ENCODE peak calls at places on chromosomes 12 and 14, in seven cellular contexts. One of them, this sample, is unnamed.

GRCh38 chr14:96088911-96089310 is 49.7 kb downstream of the C14orf132 start:
- DNase-seq in HS-5: no peak
- DNase-seq in kidney: no peak
- DNase-seq in T-helper 9 cell: no peak
- DNase-seq in activated T-helper 9 cell treated with anti-CD3 and anti-CD28 coated beads, Interleukin-2, amount 50 U/mL, for 16 hours: no peak
- DNase-seq in nephron progenitor cell: no peak
- DNase-seq in NCI-H187: no peak
- DNase-seq in this sample: peak; percentile 34

GRCh38 chr14:75323571-75323970 is 44.9 kb downstream of the FOS start:
- DNase-seq in HS-5: peak; percentile 25
- DNase-seq in kidney: no peak
- DNase-seq in T-helper 9 cell: no peak
- DNase-seq in activated T-helper 9 cell treated with anti-CD3 and anti-CD28 coated beads, Interleukin-2, amount 50 U/mL, for 16 hours: no peak
- DNase-seq in nephron progenitor cell: no peak
- DNase-seq in NCI-H187: no peak
- DNase-seq in this sample: no peak

GRCh38 chr14:28571636-28572035 is 195.0 kb upstream of the FOXG1 start:
- DNase-seq in HS-5: no peak
- DNase-seq in kidney: no peak
- DNase-seq in T-helper 9 cell: no peak
- DNase-seq in activated T-helper 9 cell treated with anti-CD3 and anti-CD28 coated beads, Interleukin-2, amount 50 U/mL, for 16 hours: no peak
- DNase-seq in nephron progenitor cell: no peak
- DNase-seq in NCI-H187: no peak
- DNase-seq in this sample: no peak

GRCh38 chr14:85752179-85752578 is 222.2 kb downstream of the FLRT2 start:
- DNase-seq in HS-5: no peak
- DNase-seq in kidney: no peak
- DNase-seq in T-helper 9 cell: no peak
- DNase-seq in activated T-helper 9 cell treated with anti-CD3 and anti-CD28 coated beads, Interleukin-2, amount 50 U/mL, for 16 hours: no peak
- DNase-seq in nephron progenitor cell: no peak
- DNase-seq in NCI-H187: no peak
- DNase-seq in this sample: no peak

GRCh38 chr14:95818581-95818980 is 58.1 kb upstream of the TUNAR start:
- DNase-seq in HS-5: no peak
- DNase-seq in kidney: no peak
- DNase-seq in T-helper 9 cell: no peak
- DNase-seq in activated T-helper 9 cell treated with anti-CD3 and anti-CD28 coated beads, Interleukin-2, amount 50 U/mL, for 16 hours: no peak
- DNase-seq in nephron progenitor cell: no peak
- DNase-seq in NCI-H187: no peak
- DNase-seq in this sample: no peak

GRCh38 chr12:79834712-79835376 is 100.1 kb downstream of the PPP1R12A start:
- DNase-seq in HS-5: no peak
- DNase-seq in kidney: no peak
- DNase-seq in T-helper 9 cell: no peak
- DNase-seq in activated T-helper 9 cell treated with anti-CD3 and anti-CD28 coated beads, Interleukin-2, amount 50 U/mL, for 16 hours: no peak
- DNase-seq in nephron progenitor cell: peak; percentile 3
- DNase-seq in NCI-H187: peak; percentile 6
- DNase-seq in this sample: no peak

GRCh38 chr14:103260629-103261124 is 73.4 kb upstream of the EIF5 start:
- DNase-seq in HS-5: peak; percentile 18
- DNase-seq in kidney: peak; percentile 82
- DNase-seq in T-helper 9 cell: no peak
- DNase-seq in activated T-helper 9 cell treated with anti-CD3 and anti-CD28 coated beads, Interleukin-2, amount 50 U/mL, for 16 hours: no peak
- DNase-seq in nephron progenitor cell: no peak
- DNase-seq in NCI-H187: no peak
- DNase-seq in this sample: no peak

GRCh38 chr14:60343571-60344071 is 94.6 kb downstream of the PPM1A start:
- DNase-seq in HS-5: no peak
- DNase-seq in kidney: no peak
- DNase-seq in T-helper 9 cell: no peak
- DNase-seq in activated T-helper 9 cell treated with anti-CD3 and anti-CD28 coated beads, Interleukin-2, amount 50 U/mL, for 16 hours: no peak
- DNase-seq in nephron progenitor cell: no peak
- DNase-seq in NCI-H187: no peak
- DNase-seq in this sample: no peak

GRCh38 chr14:67623114-67623513 is 3.4 kb downstream of the ARG2 start:
- DNase-seq in HS-5: no peak
- DNase-seq in kidney: no peak
- DNase-seq in T-helper 9 cell: no peak
- DNase-seq in activated T-helper 9 cell treated with anti-CD3 and anti-CD28 coated beads, Interleukin-2, amount 50 U/mL, for 16 hours: no peak
- DNase-seq in nephron progenitor cell: no peak
- DNase-seq in NCI-H187: no peak
- DNase-seq in this sample: no peak

GRCh38 chr12:68962855-68963455 is 30.0 kb upstream of the CPM start:
- DNase-seq in HS-5: no peak
- DNase-seq in kidney: no peak
- DNase-seq in T-helper 9 cell: no peak
- DNase-seq in activated T-helper 9 cell treated with anti-CD3 and anti-CD28 coated beads, Interleukin-2, amount 50 U/mL, for 16 hours: no peak
- DNase-seq in nephron progenitor cell: no peak
- DNase-seq in NCI-H187: no peak
- DNase-seq in this sample: no peak

GRCh38 chr14:73602994-73603393 is 9.3 kb upstream of the ACOT6 start:
- DNase-seq in HS-5: no peak
- DNase-seq in kidney: no peak
- DNase-seq in T-helper 9 cell: no peak
- DNase-seq in activated T-helper 9 cell treated with anti-CD3 and anti-CD28 coated beads, Interleukin-2, amount 50 U/mL, for 16 hours: no peak
- DNase-seq in nephron progenitor cell: no peak
- DNase-seq in NCI-H187: no peak
- DNase-seq in this sample: no peak

GRCh38 chr12:26317942-26318565 is 122.7 kb downstream of the SSPN start:
- DNase-seq in HS-5: peak; percentile 56
- DNase-seq in kidney: no peak
- DNase-seq in T-helper 9 cell: no peak
- DNase-seq in activated T-helper 9 cell treated with anti-CD3 and anti-CD28 coated beads, Interleukin-2, amount 50 U/mL, for 16 hours: no peak
- DNase-seq in nephron progenitor cell: no peak
- DNase-seq in NCI-H187: no peak
- DNase-seq in this sample: no peak

GRCh38 chr12:45893240-45893639 is 97.1 kb downstream of the SCAF11 start:
- DNase-seq in HS-5: no peak
- DNase-seq in kidney: no peak
- DNase-seq in T-helper 9 cell: no peak
- DNase-seq in activated T-helper 9 cell treated with anti-CD3 and anti-CD28 coated beads, Interleukin-2, amount 50 U/mL, for 16 hours: no peak
- DNase-seq in nephron progenitor cell: no peak
- DNase-seq in NCI-H187: no peak
- DNase-seq in this sample: no peak

GRCh38 chr12:50458606-50459005 is 46.2 kb upstream of the DIP2B start:
- DNase-seq in HS-5: peak; percentile 42
- DNase-seq in kidney: no peak
- DNase-seq in T-helper 9 cell: no peak
- DNase-seq in activated T-helper 9 cell treated with anti-CD3 and anti-CD28 coated beads, Interleukin-2, amount 50 U/mL, for 16 hours: no peak
- DNase-seq in nephron progenitor cell: no peak
- DNase-seq in NCI-H187: no peak
- DNase-seq in this sample: no peak

GRCh38 chr12:72288436-72288835 is 16.3 kb downstream of the TRHDE start:
- DNase-seq in HS-5: no peak
- DNase-seq in kidney: no peak
- DNase-seq in T-helper 9 cell: no peak
- DNase-seq in activated T-helper 9 cell treated with anti-CD3 and anti-CD28 coated beads, Interleukin-2, amount 50 U/mL, for 16 hours: no peak
- DNase-seq in nephron progenitor cell: no peak
- DNase-seq in NCI-H187: no peak
- DNase-seq in this sample: no peak

This sample was measured in posterior vena cava.